ENCODE peak calls at places on chromosomes 13 and 19, in four cellular contexts. One of them, this sample, is unnamed. For H3K4me1, the result is how much of the 10 kb centered on the place peaks cover.

GRCh38 chr19:48393559-48394330 is at the start of gene GRIN2D:
- DNase-seq in ascending aorta: no peak
- DNase-seq in aorta: no peak
- DNase-seq in ovary: no peak
- DNase-seq in this sample: no peak

GRCh38 chr13:30396434-30397075 is 25.7 kb upstream of the UBE2L5 start:
- DNase-seq in aorta: no peak
- DNase-seq in ascending aorta: no peak
- DNase-seq in ovary: no peak
- DNase-seq in this sample: no peak

GRCh38 chr19:28864577-28865042 is 348.3 kb downstream of the UQCRFS1 start:
- DNase-seq in ascending aorta: no peak
- DNase-seq in ovary: peak
- DNase-seq in aorta: no peak
- DNase-seq in this sample: no peak

GRCh38 chr19:36113895-36114762 is 546 bp downstream of the POLR2I start:
- DNase-seq in aorta: no peak
- DNase-seq in ascending aorta: no peak
- DNase-seq in ovary: peak
- DNase-seq in this sample: no peak

GRCh38 chr13:34720618-34721017 is 221.5 kb upstream of the NBEA start:
- DNase-seq in aorta: no peak
- DNase-seq in ovary: no peak
- DNase-seq in ascending aorta: no peak
- DNase-seq in this sample: no peak

GRCh38 chr19:29662604-29663404 is 2.5 kb upstream of the PLEKHF1 start:
- DNase-seq in ovary: peak
- DNase-seq in ascending aorta: peak
- DNase-seq in aorta: peak
- DNase-seq in this sample: no peak

GRCh38 chr19:8030906-8031305 is 21.7 kb upstream of the CCL25 start:
- DNase-seq in aorta: no peak
- DNase-seq in ovary: no peak
- DNase-seq in ascending aorta: no peak
- DNase-seq in this sample: no peak

GRCh38 chr19:6963937-6964336 is 57.3 kb downstream of the MBD3L2B start:
- DNase-seq in ascending aorta: no peak
- DNase-seq in ovary: no peak
- DNase-seq in aorta: no peak
- DNase-seq in this sample: peak

GRCh38 chr13:106561551-106562170 is 6.3 kb downstream of the ARGLU1 start:
- DNase-seq in ascending aorta: no peak
- DNase-seq in ovary: no peak
- DNase-seq in aorta: no peak
- DNase-seq in this sample: peak

GRCh38 chr13:99724633-99725517 is 223.6 kb downstream of the TM9SF2 start:
- DNase-seq in ascending aorta: no peak
- DNase-seq in ovary: no peak
- DNase-seq in aorta: no peak
- DNase-seq in this sample: no peak

GRCh38 chr13:39916330-39916729 is 260.9 kb downstream of the COG6 start:
- DNase-seq in ovary: no peak
- DNase-seq in aorta: no peak
- DNase-seq in ascending aorta: no peak
- DNase-seq in this sample: no peak

GRCh38 chr19:4206818-4207484 is 22.4 kb upstream of the EBI3 start:
- DNase-seq in ascending aorta: no peak
- DNase-seq in ovary: no peak
- DNase-seq in aorta: no peak
- DNase-seq in this sample: no peak

GRCh38 chr19:29631450-29631849 is 25.4 kb downstream of the POP4 start:
- DNase-seq in aorta: no peak
- DNase-seq in ovary: no peak
- DNase-seq in ascending aorta: no peak
- DNase-seq in this sample: no peak

GRCh38 chr13:33381906-33382305 is 96.4 kb upstream of the STARD13 start:
- DNase-seq in aorta: no peak
- DNase-seq in ovary: no peak
- DNase-seq in ascending aorta: no peak
- DNase-seq in this sample: no peak

GRCh38 chr19:5153601-5154128 is 184.8 kb downstream of the KDM4B start:
- DNase-seq in ascending aorta: no peak
- DNase-seq in ovary: no peak
- DNase-seq in aorta: no peak
- DNase-seq in this sample: no peak

GRCh38 chr19:47511128-47511517 is 3.7 kb downstream of the NAPA start:
- DNase-seq in aorta: no peak
- DNase-seq in ovary: peak
- DNase-seq in ascending aorta: no peak
- DNase-seq in this sample: no peak

GRCh38 chr19:10270180-10270615 is 722 bp upstream of the ICAM1 start:
- DNase-seq in aorta: peak
- DNase-seq in ascending aorta: peak
- DNase-seq in ovary: peak
- DNase-seq in this sample: peak

GRCh38 chr19:53157601-53158000 is 1.3 kb downstream of the ZNF347 start:
- DNase-seq in ascending aorta: no peak
- DNase-seq in ovary: no peak
- DNase-seq in aorta: no peak
- DNase-seq in this sample: no peak

GRCh38 chr19:44903602-44904425 is 1.8 kb upstream of the APOE start:
- DNase-seq in aorta: peak
- DNase-seq in ovary: peak
- DNase-seq in ascending aorta: no peak
- DNase-seq in this sample: peak

GRCh38 chr13:44141213-44141724 is 232.4 kb upstream of the SERP2 start:
- DNase-seq in ascending aorta: no peak
- DNase-seq in ovary: peak
- DNase-seq in aorta: no peak
- DNase-seq in this sample: no peak

DNA sequence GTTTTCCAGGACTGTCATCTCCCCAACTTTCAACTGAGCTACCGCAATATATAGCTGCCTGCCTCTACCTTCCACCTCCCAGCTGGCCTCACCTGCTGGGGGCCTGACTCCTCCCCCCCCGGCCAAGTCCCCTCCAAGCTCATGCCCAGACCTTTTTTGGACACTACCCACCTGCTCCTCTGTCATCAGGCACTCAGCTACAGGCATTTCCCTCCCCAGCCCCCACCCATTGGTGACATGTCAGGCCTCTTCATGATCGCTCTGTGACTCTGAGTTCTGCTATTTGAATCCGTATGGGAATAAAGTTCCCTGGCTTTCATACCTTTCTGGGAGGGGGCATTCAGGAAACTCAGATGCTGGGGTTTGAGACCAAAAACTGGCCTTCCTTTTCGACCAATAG is 1.8 kb downstream of the PRKACA start:
- DNase-seq in ascending aorta: no peak
- DNase-seq in ovary: no peak
- DNase-seq in aorta: no peak
- DNase-seq in this sample: no peak
- H3K27ac ChIP-seq in ascending aorta: peak
- H3K27ac ChIP-seq in ovary: peak
- H3K27ac ChIP-seq in aorta: no peak
- H3K27ac ChIP-seq in this sample: no peak

DNA sequence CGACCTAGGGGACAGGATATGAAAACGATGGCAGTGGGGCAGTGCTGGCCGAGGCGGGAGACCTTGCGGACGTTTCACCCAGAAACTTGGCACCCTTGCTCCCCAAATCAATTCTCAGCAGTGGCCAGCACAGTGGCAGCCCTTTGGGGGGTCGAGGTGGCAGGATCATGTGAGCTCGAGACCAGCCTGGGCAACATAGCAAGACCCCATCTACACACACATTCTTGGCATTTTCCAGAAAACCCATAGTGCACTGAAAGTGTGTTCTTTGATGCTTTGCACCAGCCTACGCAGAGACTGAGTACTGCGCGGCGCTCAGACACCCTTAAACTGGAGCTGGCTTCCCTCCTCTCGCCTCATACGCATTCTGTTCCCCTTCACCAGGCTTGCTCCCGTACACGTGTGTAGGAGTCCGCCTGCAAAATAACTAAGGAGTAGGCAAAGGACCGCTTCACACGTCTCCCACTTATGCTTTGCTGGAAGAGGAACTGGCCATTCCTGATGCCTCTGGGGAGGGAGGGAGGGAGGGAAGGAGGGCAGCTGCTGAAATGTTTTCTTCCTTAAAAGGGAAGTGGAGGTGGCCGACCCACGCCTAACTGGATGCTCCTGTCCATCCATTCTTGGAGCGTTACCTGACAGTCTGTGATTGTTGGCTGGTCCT is 23.5 kb upstream of the MIER2 start:
- DNase-seq in ovary: no peak
- DNase-seq in aorta: peak
- DNase-seq in ascending aorta: no peak
- DNase-seq in this sample: no peak
- H3K4me1 ChIP-seq in ovary: under half
- H3K4me1 ChIP-seq in aorta: under half
- H3K4me1 ChIP-seq in ascending aorta: under half
- H3K4me1 ChIP-seq in this sample: under half

DNA sequence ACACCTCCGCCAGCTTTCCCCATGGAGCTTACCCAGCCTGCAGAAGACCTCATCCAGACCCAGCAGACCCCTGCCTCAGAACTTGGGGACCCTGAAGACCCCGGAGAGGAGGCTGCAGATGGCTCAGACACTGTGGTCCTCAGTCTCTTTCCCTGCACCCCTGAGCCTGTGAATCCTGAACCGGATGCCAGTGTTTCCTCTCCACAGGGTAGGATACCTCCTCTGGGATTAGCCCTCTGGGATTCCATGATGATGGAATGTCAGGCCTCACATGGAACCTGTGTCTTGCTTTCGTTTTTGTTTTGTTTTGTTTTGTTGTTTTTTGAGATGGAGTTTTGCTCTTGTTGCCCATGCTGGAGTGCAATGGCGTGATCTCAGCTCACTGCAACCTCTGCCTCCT is 1.9 kb downstream of the RFXANK start:
- DNase-seq in ascending aorta: no peak
- DNase-seq in aorta: no peak
- DNase-seq in ovary: no peak
- DNase-seq in this sample: no peak
- H3K4me3 ChIP-seq in ascending aorta: peak
- H3K4me3 ChIP-seq in aorta: no peak
- H3K4me3 ChIP-seq in ovary: no peak
- H3K4me3 ChIP-seq in this sample: no peak

GRCh38 chr19:39131255-39131755 is 5.7 kb downstream of the PAK4 start:
- DNase-seq in ovary: no peak
- DNase-seq in ascending aorta: no peak
- DNase-seq in aorta: peak
- DNase-seq in this sample: no peak
- H3K27ac ChIP-seq in ovary: peak
- H3K27ac ChIP-seq in ascending aorta: peak
- H3K27ac ChIP-seq in aorta: no peak
- H3K27ac ChIP-seq in this sample: no peak

GRCh38 chr19:12786950-12787349 is 4.3 kb upstream of the JUNB start:
- DNase-seq in ascending aorta: no peak
- DNase-seq in ovary: no peak
- DNase-seq in aorta: no peak
- DNase-seq in this sample: no peak

GRCh38 chr19:12784394-12784870 is 6.9 kb upstream of the JUNB start:
- DNase-seq in aorta: no peak
- DNase-seq in ascending aorta: no peak
- DNase-seq in ovary: no peak
- DNase-seq in this sample: no peak

GRCh38 chr19:12784871-12785430 is 6.3 kb upstream of the JUNB start:
- DNase-seq in aorta: no peak
- DNase-seq in ovary: no peak
- DNase-seq in ascending aorta: no peak
- DNase-seq in this sample: peak

GRCh38 chr19:12786149-12786870 is 5.0 kb upstream of the JUNB start:
- DNase-seq in aorta: peak
- DNase-seq in ovary: no peak
- DNase-seq in ascending aorta: peak
- DNase-seq in this sample: no peak

DNA sequence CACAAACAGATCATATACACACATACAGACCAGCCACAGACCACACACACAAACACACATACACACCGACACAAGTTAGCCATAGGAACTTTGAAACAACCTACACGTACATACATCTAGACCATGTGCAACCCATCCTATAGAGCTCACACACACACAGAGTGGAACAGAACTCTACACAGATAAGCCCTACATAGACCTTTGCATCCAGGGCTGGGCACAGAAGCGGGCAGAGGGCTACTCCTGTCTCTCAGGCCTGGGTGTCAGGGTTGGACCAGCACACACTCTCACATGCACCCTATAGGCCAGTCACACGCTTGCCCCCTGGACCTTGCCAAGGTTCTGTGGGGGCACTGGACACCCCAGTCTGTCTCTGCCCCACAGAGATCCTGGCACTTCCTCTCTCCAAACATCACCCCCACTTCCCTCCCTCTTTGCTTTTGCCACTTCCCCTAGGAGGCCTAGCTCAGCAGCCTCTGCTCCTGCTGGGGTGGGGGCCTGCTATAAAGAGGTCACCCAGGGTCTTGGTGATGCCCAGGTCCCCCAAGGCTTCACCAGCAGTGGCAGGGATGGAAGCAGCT is 5.8 kb upstream of the JUNB start:
- DNase-seq in aorta: peak
- DNase-seq in ascending aorta: no peak
- DNase-seq in ovary: no peak
- DNase-seq in this sample: no peak
- H3K4me1 ChIP-seq in aorta: under half
- H3K4me1 ChIP-seq in ascending aorta: half or more
- H3K4me1 ChIP-seq in ovary: under half
- H3K4me1 ChIP-seq in this sample: half or more

GRCh38 chr19:3123088-3123721 is 12.6 kb upstream of the GNA15 start:
- DNase-seq in ascending aorta: no peak
- DNase-seq in aorta: no peak
- DNase-seq in ovary: peak
- DNase-seq in this sample: no peak
- H3K4me3 ChIP-seq in ascending aorta: no peak
- H3K4me3 ChIP-seq in aorta: no peak
- H3K4me3 ChIP-seq in ovary: no peak
- H3K4me3 ChIP-seq in this sample: no peak

GRCh38 chr13:25633108-25633507 is 261.3 kb downstream of the ATP8A2 start:
- DNase-seq in ascending aorta: no peak
- DNase-seq in ovary: no peak
- DNase-seq in aorta: no peak
- DNase-seq in this sample: no peak

GRCh38 chr13:25630327-25630726 is 258.6 kb downstream of the ATP8A2 start:
- DNase-seq in ovary: no peak
- DNase-seq in ascending aorta: no peak
- DNase-seq in aorta: no peak
- DNase-seq in this sample: no peak

GRCh38 chr13:25632166-25632888 is 260.6 kb downstream of the ATP8A2 start:
- DNase-seq in aorta: no peak
- DNase-seq in ascending aorta: no peak
- DNase-seq in ovary: no peak
- DNase-seq in this sample: no peak
- H3K27ac ChIP-seq in aorta: no peak
- H3K27ac ChIP-seq in ascending aorta: no peak
- H3K27ac ChIP-seq in ovary: no peak
- H3K27ac ChIP-seq in this sample: no peak

DNA sequence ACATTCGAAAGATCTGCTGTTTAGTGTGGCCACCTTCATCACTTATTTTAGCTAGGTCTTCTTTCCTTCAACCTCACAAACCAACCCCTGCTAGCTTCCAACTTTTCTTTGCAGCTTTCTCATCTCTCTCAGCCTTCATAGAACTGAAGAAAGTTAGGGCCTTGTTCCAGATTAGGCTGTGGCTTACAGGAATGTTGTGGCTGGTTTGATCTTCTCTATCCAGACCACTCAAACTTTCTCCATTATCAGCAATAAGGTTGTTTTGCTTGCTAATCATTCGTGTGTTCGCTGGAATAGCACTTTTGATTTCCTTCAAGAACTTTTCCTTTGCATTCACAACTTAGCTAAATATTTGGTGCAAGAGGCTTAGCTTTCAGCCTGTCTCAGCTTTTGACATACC is 44.7 kb downstream of the CARS2 start:
- DNase-seq in aorta: no peak
- DNase-seq in ovary: no peak
- DNase-seq in ascending aorta: no peak
- DNase-seq in this sample: no peak
- H3K4me1 ChIP-seq in aorta: under half
- H3K4me1 ChIP-seq in ovary: under half
- H3K4me1 ChIP-seq in ascending aorta: under half
- H3K4me1 ChIP-seq in this sample: under half

This sample was measured in effector memory CD4-positive, alpha-beta T cell.